ENCODE peak calls at places on chromosomes 11 and 22, in five cellular contexts. One of them, this sample, is unnamed.

GRCh38 chr11:118042126-118042525 is 34.8 kb upstream of the TMPRSS4 start:
- DNase-seq in mesendoderm: no peak
- DNase-seq in mesenchymal stem cell: no peak
- DNase-seq in H1: no peak
- DNase-seq in IMR-90: no peak
- DNase-seq in this sample: no peak

GRCh38 chr11:12496181-12497025 is 119.0 kb downstream of the PARVA start:
- DNase-seq in mesendoderm: peak; percentile 84
- DNase-seq in mesenchymal stem cell: peak; percentile 28
- DNase-seq in H1: peak; percentile 33
- DNase-seq in IMR-90: peak; percentile 40
- DNase-seq in this sample: peak; percentile 98

GRCh38 chr22:42928969-42929837 is 72.1 kb upstream of the ARFGAP3 start:
- DNase-seq in mesendoderm: no peak
- DNase-seq in mesenchymal stem cell: peak; percentile 48
- DNase-seq in H1: no peak
- DNase-seq in IMR-90: no peak
- DNase-seq in this sample: peak; percentile 81

GRCh38 chr11:134008593-134008992 is 51.8 kb upstream of the IGSF9B start:
- DNase-seq in mesendoderm: peak; percentile 89
- DNase-seq in mesenchymal stem cell: no peak
- DNase-seq in H1: no peak
- DNase-seq in IMR-90: no peak
- DNase-seq in this sample: peak; percentile 30

GRCh38 chr22:29315286-29316195 is at the start of gene RASL10A:
- DNase-seq in mesendoderm: no peak
- DNase-seq in mesenchymal stem cell: no peak
- DNase-seq in H1: peak; percentile 69
- DNase-seq in IMR-90: no peak
- DNase-seq in this sample: peak; percentile 16

GRCh38 chr22:36301384-36301828 is 48.5 kb downstream of the APOL1 start:
- DNase-seq in mesendoderm: peak; percentile 89
- DNase-seq in mesenchymal stem cell: peak; percentile 76
- DNase-seq in H1: peak; percentile 93
- DNase-seq in IMR-90: peak; percentile 73
- DNase-seq in this sample: peak; percentile 87

GRCh38 chr22:49953680-49954344 is 6.8 kb upstream of the PIM3 start:
- DNase-seq in mesendoderm: no peak
- DNase-seq in mesenchymal stem cell: no peak
- DNase-seq in H1: no peak
- DNase-seq in IMR-90: no peak
- DNase-seq in this sample: no peak

GRCh38 chr11:76880314-76880713 is 19.6 kb downstream of the ACER3 start:
- DNase-seq in mesendoderm: no peak
- DNase-seq in mesenchymal stem cell: no peak
- DNase-seq in H1: no peak
- DNase-seq in IMR-90: no peak
- DNase-seq in this sample: no peak

GRCh38 chr11:114819028-114819427 is 140.7 kb downstream of the NXPE2 start:
- DNase-seq in mesendoderm: no peak
- DNase-seq in mesenchymal stem cell: no peak
- DNase-seq in H1: no peak
- DNase-seq in IMR-90: no peak
- DNase-seq in this sample: no peak

GRCh38 chr11:15276616-15277015 is 161.9 kb downstream of the INSC start:
- DNase-seq in mesendoderm: peak; percentile 46
- DNase-seq in mesenchymal stem cell: peak; percentile 52
- DNase-seq in H1: no peak
- DNase-seq in IMR-90: peak; percentile 4
- DNase-seq in this sample: no peak

GRCh38 chr11:789951-790350 is at the start of gene CEND1:
- DNase-seq in mesendoderm: no peak
- DNase-seq in mesenchymal stem cell: peak; percentile 24
- DNase-seq in H1: peak; percentile 79
- DNase-seq in IMR-90: peak; percentile 54
- DNase-seq in this sample: peak; percentile 32

GRCh38 chr11:77130763-77131513 is 2.9 kb downstream of the MYO7A start:
- DNase-seq in mesendoderm: no peak
- DNase-seq in mesenchymal stem cell: no peak
- DNase-seq in H1: no peak
- DNase-seq in IMR-90: peak; percentile 27
- DNase-seq in this sample: peak; percentile 56

GRCh38 chr22:30890689-30891442 is 77.7 kb downstream of the MORC2 start:
- DNase-seq in mesendoderm: peak; percentile 57
- DNase-seq in mesenchymal stem cell: peak; percentile 12
- DNase-seq in H1: peak; percentile 82
- DNase-seq in IMR-90: peak; percentile 10
- DNase-seq in this sample: peak; percentile 66

GRCh38 chr11:6892400-6892799 is at the start of gene OR2D2:
- DNase-seq in mesendoderm: no peak
- DNase-seq in mesenchymal stem cell: no peak
- DNase-seq in H1: no peak
- DNase-seq in IMR-90: no peak
- DNase-seq in this sample: no peak

GRCh38 chr11:2892215-2893020 is 6.8 kb upstream of the CDKN1C start:
- DNase-seq in mesendoderm: peak; percentile 91
- DNase-seq in mesenchymal stem cell: peak; percentile 53
- DNase-seq in H1: peak; percentile 91
- DNase-seq in IMR-90: peak; percentile 50
- DNase-seq in this sample: peak; percentile 74

GRCh38 chr11:124761301-124762021 is 629 bp downstream of the ESAM start:
- DNase-seq in mesendoderm: no peak
- DNase-seq in mesenchymal stem cell: no peak
- DNase-seq in H1: peak; percentile 57
- DNase-seq in IMR-90: no peak
- DNase-seq in this sample: no peak

GRCh38 chr11:131583823-131584222 is 213.4 kb downstream of the NTM start:
- DNase-seq in mesendoderm: no peak
- DNase-seq in mesenchymal stem cell: no peak
- DNase-seq in H1: no peak
- DNase-seq in IMR-90: no peak
- DNase-seq in this sample: no peak

GRCh38 chr22:35582861-35583670 is 34.1 kb downstream of the MB start:
- DNase-seq in mesendoderm: peak; percentile 72
- DNase-seq in mesenchymal stem cell: peak; percentile 67
- DNase-seq in H1: peak; percentile 82
- DNase-seq in IMR-90: peak; percentile 65
- DNase-seq in this sample: peak; percentile 74

GRCh38 chr22:43152355-43153071 is 1.2 kb downstream of the TSPO start:
- DNase-seq in mesendoderm: peak; percentile 11
- DNase-seq in mesenchymal stem cell: peak; percentile 55
- DNase-seq in H1: peak; percentile 65
- DNase-seq in IMR-90: peak; percentile 22
- DNase-seq in this sample: no peak

GRCh38 chr22:43506487-43506886 is 94.7 kb downstream of the MPPED1 start:
- DNase-seq in mesendoderm: no peak
- DNase-seq in mesenchymal stem cell: no peak
- DNase-seq in H1: no peak
- DNase-seq in IMR-90: no peak
- DNase-seq in this sample: no peak

GRCh38 chr11:9708544-9708943 is 44.7 kb downstream of the SWAP70 start:
- DNase-seq in mesendoderm: no peak
- DNase-seq in mesenchymal stem cell: peak; percentile 24
- DNase-seq in H1: no peak
- DNase-seq in IMR-90: peak; percentile 35
- DNase-seq in this sample: no peak

GRCh38 chr11:33999393-33999792 is 52.1 kb upstream of the CAPRIN1 start:
- DNase-seq in mesendoderm: no peak
- DNase-seq in mesenchymal stem cell: no peak
- DNase-seq in H1: no peak
- DNase-seq in IMR-90: no peak
- DNase-seq in this sample: no peak

GRCh38 chr22:17891427-17892167 is 117.3 kb upstream of the BID start:
- DNase-seq in mesendoderm: peak; percentile 34
- DNase-seq in mesenchymal stem cell: no peak
- DNase-seq in H1: peak; percentile 64
- DNase-seq in IMR-90: no peak
- DNase-seq in this sample: no peak

GRCh38 chr22:35480143-35480542 is 60.5 kb upstream of the RASD2 start:
- DNase-seq in mesendoderm: no peak
- DNase-seq in mesenchymal stem cell: peak; percentile 37
- DNase-seq in H1: no peak
- DNase-seq in IMR-90: peak; percentile 16
- DNase-seq in this sample: no peak

GRCh38 chr11:8228206-8228605 is 35.5 kb downstream of the LMO1 start:
- DNase-seq in mesendoderm: no peak
- DNase-seq in mesenchymal stem cell: no peak
- DNase-seq in H1: no peak
- DNase-seq in IMR-90: no peak
- DNase-seq in this sample: no peak

GRCh38 chr22:38773363-38773946 is 17.7 kb upstream of the SUN2 start:
- DNase-seq in mesendoderm: no peak
- DNase-seq in mesenchymal stem cell: no peak
- DNase-seq in H1: no peak
- DNase-seq in IMR-90: no peak
- DNase-seq in this sample: no peak

GRCh38 chr22:38772624-38772873 is 16.8 kb upstream of the SUN2 start:
- DNase-seq in mesendoderm: no peak
- DNase-seq in mesenchymal stem cell: no peak
- DNase-seq in H1: no peak
- DNase-seq in IMR-90: no peak
- DNase-seq in this sample: no peak

GRCh38 chr22:38775656-38776055 is 18.3 kb downstream of the DNAL4 start:
- DNase-seq in mesendoderm: no peak
- DNase-seq in mesenchymal stem cell: no peak
- DNase-seq in H1: no peak
- DNase-seq in IMR-90: no peak
- DNase-seq in this sample: no peak

GRCh38 chr22:38776086-38776485 is 17.9 kb downstream of the DNAL4 start:
- DNase-seq in mesendoderm: no peak
- DNase-seq in mesenchymal stem cell: no peak
- DNase-seq in H1: no peak
- DNase-seq in IMR-90: no peak
- DNase-seq in this sample: no peak

DNA sequence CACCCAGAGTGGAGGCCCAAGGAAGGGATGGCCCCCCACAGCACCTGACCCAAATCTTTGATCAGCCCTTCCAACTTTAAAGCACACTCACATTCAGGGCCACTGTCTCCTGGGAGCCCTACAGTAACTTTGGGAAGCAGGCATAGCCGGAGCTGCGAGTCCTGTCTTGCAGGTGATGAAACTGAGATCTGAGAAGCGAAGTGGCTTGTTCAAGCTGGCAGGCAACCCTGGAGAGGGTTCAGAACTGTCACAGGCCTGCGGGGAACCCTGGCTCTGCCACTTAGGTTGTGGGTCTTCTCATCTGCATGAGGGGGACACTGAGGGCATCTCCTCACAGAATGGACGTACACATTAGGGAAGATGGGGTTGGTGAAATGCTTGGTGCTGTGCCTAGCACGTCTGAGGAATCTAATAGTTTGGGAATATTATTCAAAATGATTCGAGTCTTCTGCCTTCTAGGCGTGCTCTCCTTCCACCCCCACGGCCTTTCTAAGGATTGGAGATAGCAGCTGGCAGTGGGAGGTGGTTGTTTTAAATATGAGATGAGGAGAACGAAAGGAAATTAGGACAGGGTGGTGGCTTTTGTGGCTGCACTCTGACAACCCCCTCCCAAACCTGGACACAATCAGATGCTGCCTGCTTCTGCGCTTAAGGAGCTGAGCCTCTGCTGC is 18.8 kb upstream of the SUN2 start:
- DNase-seq in mesendoderm: no peak
- DNase-seq in mesenchymal stem cell: no peak
- DNase-seq in H1: no peak
- DNase-seq in IMR-90: no peak
- DNase-seq in this sample: no peak
- H4K8ac ChIP-seq in mesendoderm: no peak overlapping the region
- H4K8ac ChIP-seq in mesenchymal stem cell: no peak overlapping the region
- H4K8ac ChIP-seq in H1: no peak overlapping the region
- H4K8ac ChIP-seq in IMR-90: no peak overlapping the region
- H4K8ac ChIP-seq in this sample: no peak overlapping the region

DNA sequence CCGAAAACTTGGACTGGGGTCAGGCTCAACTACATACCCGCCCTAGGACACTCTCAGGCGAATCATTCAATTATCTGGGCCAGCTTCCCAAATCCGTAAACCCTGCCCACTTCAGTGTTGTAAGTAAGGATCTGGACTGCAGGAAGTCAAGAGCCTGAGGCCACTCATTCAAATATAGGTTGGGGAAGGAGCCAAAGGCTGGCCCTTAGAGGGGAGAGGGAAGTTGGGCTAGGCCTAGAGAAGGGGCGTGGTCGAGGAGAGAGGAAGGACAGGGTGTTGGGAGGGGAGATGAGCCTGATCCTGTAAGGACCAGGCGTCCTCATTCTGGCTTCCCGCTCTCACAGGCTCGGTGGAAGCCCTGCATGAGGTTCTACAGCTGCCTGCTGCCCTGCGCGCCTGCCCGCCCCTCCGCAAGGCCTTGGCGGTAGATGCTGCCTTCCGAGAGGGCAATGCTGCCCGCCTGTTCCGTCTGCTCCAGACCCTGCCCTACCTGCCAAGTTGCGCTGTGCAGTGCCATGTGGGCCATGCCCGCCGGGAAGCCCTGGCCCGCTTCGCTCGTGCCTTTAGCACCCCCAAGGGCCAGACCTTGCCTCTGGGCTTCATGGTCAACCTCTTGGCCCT is 3.0 kb downstream of the SAC3D1 start:
- DNase-seq in mesendoderm: no peak
- DNase-seq in mesenchymal stem cell: no peak
- DNase-seq in H1: no peak
- DNase-seq in IMR-90: peak; percentile 43
- DNase-seq in this sample: no peak
- H4K8ac ChIP-seq in mesendoderm: no peak overlapping the region
- H4K8ac ChIP-seq in mesenchymal stem cell: no peak overlapping the region
- H4K8ac ChIP-seq in H1: no peak overlapping the region
- H4K8ac ChIP-seq in IMR-90: no peak overlapping the region
- H4K8ac ChIP-seq in this sample: no peak overlapping the region

DNA sequence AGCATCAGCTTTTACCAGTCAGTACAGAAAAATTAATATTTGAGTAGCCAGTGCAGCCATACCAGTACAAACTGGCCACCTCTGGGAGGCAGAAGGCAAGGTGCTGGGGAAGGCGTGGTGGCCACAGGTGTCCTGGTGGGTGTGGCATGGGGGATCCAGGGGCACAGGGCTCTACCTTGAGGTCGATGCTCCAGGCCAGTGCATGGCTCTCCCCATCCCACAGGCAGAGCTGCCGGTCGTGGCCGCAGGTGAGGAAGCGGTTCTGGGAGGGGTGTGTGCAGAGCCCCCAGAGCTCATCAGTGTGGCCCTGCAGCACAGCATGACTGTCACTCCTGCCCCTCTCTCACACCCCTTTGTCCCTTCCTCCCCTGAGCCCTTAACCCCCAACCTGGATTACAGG is 3.8 kb upstream of the MTA2 start:
- DNase-seq in mesendoderm: no peak
- DNase-seq in mesenchymal stem cell: no peak
- DNase-seq in H1: no peak
- DNase-seq in IMR-90: no peak
- DNase-seq in this sample: no peak
- H4K8ac ChIP-seq in mesendoderm: no peak overlapping the region
- H4K8ac ChIP-seq in mesenchymal stem cell: no peak overlapping the region
- H4K8ac ChIP-seq in H1: no peak overlapping the region
- H4K8ac ChIP-seq in IMR-90: no peak overlapping the region
- H4K8ac ChIP-seq in this sample: no peak overlapping the region

GRCh38 chr11:67299471-67300191 is 3.7 kb upstream of the SSH3 start:
- DNase-seq in mesendoderm: no peak
- DNase-seq in mesenchymal stem cell: no peak
- DNase-seq in H1: no peak
- DNase-seq in IMR-90: no peak
- DNase-seq in this sample: no peak
- H4K8ac ChIP-seq in mesendoderm: no peak overlapping the region
- H4K8ac ChIP-seq in mesenchymal stem cell: no peak overlapping the region
- H4K8ac ChIP-seq in H1: no peak overlapping the region
- H4K8ac ChIP-seq in IMR-90: no peak overlapping the region
- H4K8ac ChIP-seq in this sample: no peak overlapping the region

GRCh38 chr22:23913661-23914353 is 19.6 kb downstream of the MIF start:
- DNase-seq in mesendoderm: peak; percentile 99
- DNase-seq in mesenchymal stem cell: peak; percentile 99
- DNase-seq in H1: peak; percentile 99
- DNase-seq in IMR-90: peak; percentile 98
- DNase-seq in this sample: peak; percentile 98
- H4K8ac ChIP-seq in mesendoderm: no peak overlapping the region
- H4K8ac ChIP-seq in mesenchymal stem cell: peak overlapping the region; percentile 93
- H4K8ac ChIP-seq in H1: peak overlapping the region; percentile 84
- H4K8ac ChIP-seq in IMR-90: peak overlapping the region; percentile 93
- H4K8ac ChIP-seq in this sample: peak overlapping the region; percentile 69